ENCODE peak calls at places on chromosomes 4 and X, in ten cellular contexts. X is heart left ventricle, L is Peyer's patch, A is upper lobe of left lung, U is IMR-90, K is transverse colon, H is gastrocnemius medialis, Y is HCT116, R is ovary, J is right lobe of liver. G is an unnamed sample. For H3K4me1, the result is how much of the 10 kb centered on the place peaks cover.

GRCh38 chr4:101200561-101200960 is 146.8 kb downstream of the PPP3CA start:
- DNase-seq in J (no peak), L (no peak), R (no peak), H (no peak), Y (peak), X (no peak), A (no peak), K (no peak), U (peak), G (no peak)

GRCh38 chr4:184688447-184688846 is 38.9 kb downstream of the PRIMPOL start:
- DNase-seq in Y (peak), K (no peak), L (no peak), J (no peak), H (no peak), R (no peak), U (peak), A (no peak), X (no peak), G (no peak)

GRCh38 chr4:151730003-151730559 is 30.7 kb downstream of the GATB start:
- DNase-seq in Y (peak), H (no peak), J (no peak), K (peak), A (no peak), X (no peak), U (no peak), L (peak), R (no peak), G (no peak)

GRCh38 chrX:36431819-36432218 is 512.3 kb downstream of the CFAP47 start:
- DNase-seq in X (no peak), K (no peak), U (peak), R (no peak), A (no peak), Y (no peak), J (no peak), H (no peak), L (no peak), G (no peak)

GRCh38 chr4:78324625-78325024 is 226.9 kb upstream of the ANXA3 start:
- DNase-seq in L (no peak), U (no peak), R (no peak), X (no peak), J (no peak), A (no peak), H (no peak), K (no peak), Y (no peak), G (no peak)

GRCh38 chr4:54658321-54659093 is 750 bp downstream of the KIT start:
- DNase-seq in A (peak), X (peak), L (peak), Y (peak), K (peak), H (no peak), R (peak), U (peak), J (peak), G (peak)

GRCh38 chrX:49915352-49916222 is 6.8 kb upstream of the CLCN5 start:
- DNase-seq in L (no peak), R (no peak), H (peak), K (peak), Y (peak), X (peak), U (peak), A (no peak), J (no peak), G (no peak)

GRCh38 chrX:19824603-19825002 is 62.8 kb downstream of the SH3KBP1 start:
- DNase-seq in Y (no peak), X (no peak), R (no peak), J (no peak), U (peak), A (no peak), K (no peak), H (no peak), L (no peak), G (no peak)

GRCh38 chrX:134548257-134548732 is 88.3 kb downstream of the HPRT1 start:
- DNase-seq in H (no peak), K (no peak), X (no peak), Y (no peak), R (no peak), A (no peak), U (no peak), L (no peak), J (no peak), G (no peak)
- TF ChIP-seq POLR2A in H (no peak), K (no peak), X (no peak), Y (no peak), R (no peak), A (no peak), U (no peak), L (no peak), J (no peak), G (no peak)

GRCh38 chr4:5826437-5827107 is 66.3 kb downstream of the CRMP1 start:
- DNase-seq in J (no peak), K (no peak), X (no peak), Y (no peak), L (peak), H (no peak), U (no peak), R (no peak), A (no peak), G (no peak)

GRCh38 chr4:5824635-5825034 is 68.3 kb downstream of the CRMP1 start:
- DNase-seq in K (no peak), X (no peak), R (no peak), Y (peak), A (no peak), L (no peak), U (peak), H (no peak), J (no peak), G (no peak)

GRCh38 chr4:5825642-5826041 is 67.2 kb downstream of the CRMP1 start:
- DNase-seq in X (no peak), J (no peak), Y (no peak), R (no peak), L (peak), U (no peak), A (no peak), H (no peak), K (no peak), G (no peak)

GRCh38 chr4:5827108-5828004 is 65.5 kb downstream of the CRMP1 start:
- DNase-seq in K (no peak), Y (no peak), U (peak), X (no peak), H (no peak), J (no peak), R (no peak), A (no peak), L (peak), G (no peak)

DNA sequence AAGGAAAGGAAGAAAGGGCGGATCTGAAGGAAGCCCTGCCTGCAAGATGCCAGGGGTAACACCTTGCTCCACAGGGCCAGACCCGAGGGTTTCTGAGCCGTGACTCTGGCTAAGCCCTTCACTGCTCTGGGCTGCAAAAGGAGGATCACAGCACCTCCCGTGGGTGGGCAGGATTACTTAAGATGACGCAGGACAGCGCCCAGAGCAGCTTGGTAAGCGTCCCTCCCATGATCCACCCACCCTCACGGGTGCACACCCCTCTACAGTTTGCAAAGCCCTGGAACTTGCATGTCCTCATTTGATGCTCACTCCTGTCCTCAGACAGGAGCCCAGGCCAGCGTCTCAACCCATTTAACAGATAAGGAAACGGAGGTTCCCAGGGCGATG is 64.9 kb downstream of the CRMP1 start:
- DNase-seq in J (no peak), U (no peak), H (no peak), X (no peak), L (no peak), Y (no peak), K (no peak), A (no peak), R (no peak), G (no peak)
- H3K4me1 ChIP-seq in J (under half), U (under half), H (under half), X (under half), L (under half), Y (under half), K (under half), A (under half), R (under half), G (under half)

GRCh38 chr4:788006-788635 is 37.8 kb downstream of the CPLX1 start:
- DNase-seq in R (no peak), A (no peak), Y (no peak), U (no peak), H (no peak), L (no peak), X (no peak), K (no peak), J (peak), G (no peak)

GRCh38 chr4:785332-786073 is 40.4 kb downstream of the CPLX1 start:
- DNase-seq in A (peak), R (no peak), U (no peak), J (no peak), K (no peak), L (no peak), X (no peak), Y (no peak), H (no peak), G (no peak)

GRCh38 chr4:787561-787981 is 38.4 kb downstream of the CPLX1 start:
- DNase-seq in U (no peak), H (no peak), X (no peak), A (no peak), Y (no peak), L (no peak), J (peak), R (no peak), K (no peak), G (no peak)

GRCh38 chr4:786074-786741 is 39.7 kb downstream of the CPLX1 start:
- DNase-seq in J (peak), L (no peak), Y (no peak), A (peak), X (no peak), U (no peak), K (no peak), H (no peak), R (no peak), G (no peak)

DNA sequence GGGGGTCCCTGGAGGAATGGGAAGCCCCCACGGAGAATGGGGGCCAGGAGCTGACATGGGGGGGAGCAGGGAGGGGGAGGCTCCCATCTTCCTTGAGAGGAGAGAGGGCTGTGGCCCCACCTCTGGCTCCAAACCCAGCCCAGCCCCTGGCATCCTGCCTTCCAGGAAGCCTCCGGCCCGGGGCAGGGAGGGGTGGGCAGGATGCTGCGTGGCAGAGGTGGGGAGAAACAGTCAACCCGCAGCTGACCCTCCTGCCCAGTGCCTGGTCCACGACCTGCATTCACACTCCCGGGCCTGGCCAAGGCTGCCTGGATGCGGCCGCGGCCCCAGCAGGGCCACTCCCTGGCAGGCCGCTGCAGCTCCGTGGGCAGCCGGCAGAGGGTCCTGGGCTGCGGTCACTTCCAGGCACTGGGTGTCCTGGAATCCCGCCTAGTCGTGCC is 39.0 kb downstream of the CPLX1 start:
- DNase-seq in A (peak), U (no peak), Y (no peak), L (no peak), R (peak), H (no peak), K (no peak), J (peak), X (peak), G (no peak)
- TF ChIP-seq POLR2A in A (no peak), U (no peak), Y (no peak), L (no peak), R (no peak), H (peak), K (no peak), J (no peak), X (no peak), G (no peak)

GRCh38 chr4:76199664-76200211 is 13.9 kb downstream of the SCARB2 start:
- DNase-seq in J (no peak), L (peak), Y (no peak), H (peak), A (no peak), X (no peak), K (peak), R (no peak), U (peak), G (no peak)

GRCh38 chr4:76206222-76206942 is 7.2 kb downstream of the SCARB2 start:
- DNase-seq in A (no peak), U (peak), R (no peak), X (no peak), H (no peak), K (no peak), Y (no peak), J (no peak), L (no peak), G (no peak)

GRCh38 chr4:76200771-76201224 is 12.8 kb downstream of the SCARB2 start:
- DNase-seq in X (no peak), U (no peak), J (peak), R (no peak), L (peak), H (peak), Y (no peak), K (peak), A (no peak), G (peak)

GRCh38 chr4:76204936-76205335 is 8.7 kb downstream of the SCARB2 start:
- DNase-seq in J (no peak), A (no peak), Y (no peak), H (no peak), U (no peak), K (no peak), L (no peak), X (no peak), R (no peak), G (no peak)

DNA sequence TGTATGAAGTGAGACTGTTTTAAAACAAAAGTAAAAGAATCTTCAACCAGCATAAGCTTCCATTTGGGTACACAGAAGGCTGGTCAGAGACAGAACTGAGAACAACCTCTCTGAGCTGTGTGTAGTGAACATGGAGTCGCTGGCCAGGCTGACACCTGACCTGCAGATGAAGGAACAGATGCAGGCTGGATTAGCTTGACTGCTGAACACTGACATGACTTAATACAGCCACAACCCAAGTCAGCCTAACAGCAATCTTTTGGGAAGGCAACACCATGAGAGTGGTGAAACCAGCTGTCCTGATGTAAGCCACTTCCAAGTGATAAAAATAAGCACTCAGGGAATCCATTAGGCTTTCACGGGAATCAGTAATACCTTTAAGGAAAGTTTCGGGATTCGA is 10.1 kb downstream of the SCARB2 start:
- DNase-seq in J (no peak), U (no peak), H (peak), Y (no peak), X (no peak), R (no peak), K (no peak), L (no peak), A (no peak), G (no peak)
- H3K4me1 ChIP-seq in J (under half), U (under half), H (half or more), Y (under half), X (half or more), R (under half), K (half or more), L (under half), A (half or more), G (under half)

DNA sequence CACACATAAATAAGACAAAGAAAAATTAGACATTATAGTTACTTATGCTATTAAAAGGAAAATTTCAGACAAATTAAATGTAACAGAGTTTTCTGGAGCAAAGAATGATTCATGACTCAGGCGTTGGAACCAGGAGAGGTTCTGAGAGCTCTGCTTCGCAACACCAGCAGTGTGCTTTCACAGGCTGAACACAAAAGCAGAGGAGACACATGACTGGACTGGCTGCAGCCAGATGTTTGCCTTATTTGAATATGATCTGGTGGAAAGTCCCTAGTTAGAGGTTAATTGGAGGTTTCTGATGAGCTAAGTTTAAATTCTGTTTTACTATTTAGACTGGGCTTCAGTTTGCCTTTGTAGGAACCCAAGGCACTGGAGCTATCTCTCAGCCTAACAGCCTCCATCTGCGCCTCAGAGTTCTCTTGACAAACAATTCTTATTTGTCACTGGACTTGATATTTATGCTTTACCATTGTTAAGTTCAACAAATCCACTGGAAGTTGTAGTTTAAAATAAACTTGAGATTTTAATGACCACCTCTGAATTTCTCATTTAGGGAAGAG is 16.2 kb downstream of the BOD1L1 start:
- DNase-seq in K (peak), H (no peak), R (no peak), Y (no peak), L (no peak), U (peak), J (no peak), A (no peak), X (no peak), G (no peak)
- TF ChIP-seq POLR2A in K (no peak), H (no peak), R (no peak), Y (no peak), L (no peak), U (no peak), J (no peak), A (no peak), X (no peak), G (no peak)

GRCh38 chrX:24314019-24314635 is at the start of gene SUPT20HL2:
- DNase-seq in J (no peak), U (no peak), R (no peak), H (no peak), Y (no peak), X (no peak), A (peak), L (no peak), K (no peak), G (no peak)
- H3K4me1 ChIP-seq in J (under half), U (under half), R (under half), H (under half), Y (under half), X (under half), A (under half), L (under half), K (under half), G (under half)

GRCh38 chrX:136906921-136907510 is 26.5 kb upstream of the RBMX start:
- DNase-seq in X (no peak), Y (no peak), L (no peak), J (peak), R (no peak), U (no peak), K (no peak), A (no peak), H (peak), G (no peak)

GRCh38 chrX:136907626-136908025 is 27.1 kb upstream of the RBMX start:
- DNase-seq in H (peak), A (no peak), K (no peak), Y (no peak), U (no peak), J (no peak), L (no peak), R (no peak), X (no peak), G (no peak)

GRCh38 chrX:136910565-136911040 is 30.1 kb upstream of the RBMX start:
- DNase-seq in A (no peak), R (no peak), L (no peak), U (peak), K (no peak), X (no peak), H (no peak), J (no peak), Y (no peak), G (no peak)

GRCh38 chrX:136909119-136909705 is 28.7 kb upstream of the RBMX start:
- DNase-seq in A (peak), Y (peak), K (peak), J (peak), L (peak), R (peak), H (peak), U (peak), X (peak), G (peak)

DNA sequence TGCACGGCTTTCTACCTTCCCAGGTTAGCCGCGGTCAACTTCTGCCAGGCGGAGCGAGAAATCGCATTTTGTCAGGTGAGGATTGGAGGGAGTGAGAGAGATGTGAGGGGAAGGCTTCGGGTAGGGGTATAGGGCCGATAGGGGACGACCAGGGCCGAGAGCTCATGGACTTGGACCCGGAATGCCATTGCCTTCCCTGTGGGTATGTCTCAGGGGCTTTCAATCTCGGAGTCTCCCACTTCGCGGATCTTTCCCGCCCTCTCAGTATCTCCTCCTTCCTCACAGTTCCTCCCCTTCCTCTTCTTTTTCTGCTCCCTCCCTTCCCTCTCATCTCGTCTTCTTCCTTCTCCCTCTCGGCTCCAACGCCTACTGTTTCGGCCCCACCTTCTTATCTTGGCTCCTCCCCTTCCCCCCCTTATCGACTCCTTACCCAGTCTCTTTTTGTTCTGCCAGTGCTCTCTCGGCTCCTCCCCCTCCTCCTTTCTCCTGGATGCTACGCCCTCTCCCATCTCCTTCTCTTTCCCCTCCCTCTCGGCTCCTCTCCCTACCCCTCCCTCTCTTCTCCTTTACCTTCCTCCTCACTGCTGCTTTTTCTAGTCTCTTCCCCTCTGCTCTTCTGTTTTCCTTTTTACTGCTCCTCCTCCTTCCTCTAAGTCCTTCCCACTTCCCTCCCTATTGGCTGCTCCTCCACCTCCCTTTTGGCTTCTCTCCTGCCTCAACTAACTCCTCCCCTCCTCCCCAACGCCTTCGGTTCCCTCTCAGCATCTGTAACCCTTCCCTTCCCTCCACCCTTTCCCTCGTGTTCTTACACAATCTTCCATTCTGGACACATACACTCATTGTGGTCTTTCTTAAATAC is 29.4 kb upstream of the RBMX start:
- DNase-seq in U (peak), K (peak), H (peak), R (peak), Y (peak), X (peak), L (peak), A (no peak), J (peak), G (peak)
- TF ChIP-seq POLR2A in U (no peak), K (peak), H (peak), R (peak), Y (no peak), X (no peak), L (no peak), A (no peak), J (no peak), G (no peak)

GRCh38 chrX:154733072-154733425 is 17.8 kb downstream of the GAB3 start:
- DNase-seq in J (no peak), Y (no peak), R (no peak), L (no peak), U (no peak), H (no peak), K (no peak), X (no peak), A (no peak), G (no peak)
- H3K4me1 ChIP-seq in J (under half), Y (under half), R (under half), L (under half), U (under half), H (half or more), K (under half), X (half or more), A (half or more), G (under half)

G was measured in breast epithelium.